ENCODE peak calls at places on chromosomes 13 and 19, in six cellular contexts. W, Q, T, B, C and A are unnamed samples.

GRCh38 chr13:95793018-95793555 is 116.1 kb downstream of the DNAJC3 start:
- DNase-seq in T (no peak), C (no peak), Q (no peak), B (no peak), W (peak; percentile 41), A (no peak)

GRCh38 chr13:26465514-26465913 is 92.0 kb upstream of the WASF3 start:
- DNase-seq in Q (no peak), T (no peak), C (no peak), W (no peak), B (no peak), A (no peak)

GRCh38 chr13:86298741-86299140 is 499.5 kb upstream of the SLITRK6 start:
- DNase-seq in C (no peak), T (no peak), B (no peak), W (no peak), Q (peak; percentile 1), A (no peak)

GRCh38 chr13:31328549-31329229 is 128.9 kb downstream of the B3GLCT start:
- DNase-seq in W (no peak), T (no peak), C (no peak), B (peak; percentile 45), Q (peak; percentile 9), A (no peak)

GRCh38 chr13:29572575-29572974 is 22.9 kb downstream of the SLC7A1 start:
- DNase-seq in C (no peak), Q (no peak), T (no peak), W (no peak), B (no peak), A (no peak)

GRCh38 chr19:5041168-5042038 is 72.5 kb downstream of the KDM4B start:
- DNase-seq in C (no peak), W (no peak), B (no peak), Q (no peak), T (no peak), A (no peak)

GRCh38 chr13:75385708-75386083 is 96.3 kb downstream of the TBC1D4 start:
- DNase-seq in C (no peak), B (no peak), Q (no peak), W (no peak), T (no peak), A (no peak)

GRCh38 chr19:33647146-33647545 is 25.4 kb downstream of the CHST8 start:
- DNase-seq in W (no peak), B (no peak), T (no peak), Q (no peak), C (no peak), A (no peak)

GRCh38 chr13:59425211-59425721 is 738.5 kb downstream of the DIAPH3 start:
- DNase-seq in Q (no peak), T (no peak), C (peak; percentile 72), W (no peak), B (no peak), A (no peak)

GRCh38 chr13:32024750-32025149 is 6.8 kb upstream of the FRY start:
- DNase-seq in W (no peak), B (no peak), C (no peak), T (no peak), Q (no peak), A (no peak)

GRCh38 chr13:93265800-93266199 is 39.2 kb downstream of the GPC6 start:
- DNase-seq in W (no peak), Q (no peak), B (no peak), T (no peak), C (no peak), A (no peak)

GRCh38 chr13:51726446-51727185 is 77.3 kb downstream of the DHRS12 start:
- DNase-seq in T (no peak), W (no peak), B (no peak), Q (no peak), C (no peak), A (no peak)

GRCh38 chr19:5480427-5480836 is 25.2 kb downstream of the ZNRF4 start:
- DNase-seq in W (peak; percentile 18), B (peak; percentile 69), Q (no peak), C (no peak), T (no peak), A (no peak)

GRCh38 chr19:17902701-17903100 is 30.1 kb upstream of the CCDC124 start:
- DNase-seq in T (no peak), W (no peak), B (no peak), C (peak; percentile 11), Q (no peak), A (peak; percentile 25)

GRCh38 chr19:13441810-13442512 is 64.3 kb downstream of the CACNA1A start:
- DNase-seq in T (peak; percentile 38), B (peak; percentile 65), C (no peak), W (peak; percentile 38), Q (no peak), A (no peak)

GRCh38 chr13:34913040-34913439 is 29.0 kb upstream of the NBEA start:
- DNase-seq in T (no peak), C (no peak), B (peak; percentile 18), Q (peak; percentile 2), W (no peak), A (no peak)

GRCh38 chr13:100506154-100506553 is 82.4 kb downstream of the GGACT start:
- DNase-seq in Q (no peak), T (no peak), W (no peak), B (no peak), C (no peak), A (no peak)

GRCh38 chr19:33683881-33684549 is 62.3 kb downstream of the CHST8 start:
- DNase-seq in C (no peak), W (peak; percentile 61), B (peak; percentile 67), Q (peak; percentile 7), T (no peak), A (no peak)

GRCh38 chr13:74774252-74774651 is 640.0 kb upstream of the KLF12 start:
- DNase-seq in Q (no peak), B (no peak), C (no peak), W (no peak), T (no peak), A (no peak)

GRCh38 chr19:16002380-16002779 is 53.6 kb downstream of the OR10H4 start:
- DNase-seq in C (no peak), Q (no peak), B (no peak), T (no peak), W (no peak), A (no peak)

GRCh38 chr13:112444001-112444311 is 67.8 kb downstream of the SPACA7 start:
- DNase-seq in B (peak; percentile 66), T (no peak), W (peak; percentile 51), C (peak; percentile 74), Q (no peak), A (peak; percentile 1)

GRCh38 chr19:19635313-19635702 is 7.3 kb upstream of the LPAR2 start:
- DNase-seq in C (no peak), W (no peak), Q (no peak), T (no peak), B (no peak), A (no peak)

GRCh38 chr19:39270091-39270871 is 2.1 kb downstream of the IFNL2 start:
- DNase-seq in B (no peak), W (no peak), C (no peak), Q (no peak), T (no peak), A (no peak)

GRCh38 chr13:32047088-32047487 is 15.5 kb downstream of the FRY start:
- DNase-seq in Q (no peak), W (no peak), B (no peak), C (no peak), T (no peak), A (no peak)

GRCh38 chr19:2476451-2477140 is 669 bp downstream of the GADD45B start:
- DNase-seq in B (peak; percentile 38), T (peak; percentile 45), W (peak; percentile 60), Q (no peak), C (no peak), A (no peak)

GRCh38 chr13:102774596-102775375 is 1.2 kb upstream of the TEX30 start:
- DNase-seq in Q (no peak), B (no peak), W (no peak), C (peak; percentile 80), T (no peak), A (no peak)